ENCODE peak calls at places on chromosomes 16 and 17, in four cellular contexts. Q is effector memory CD4-positive, alpha-beta T cell; X is HT-29; O is T1000. C is an unnamed sample.
A peak's percentile ranks its signal among the peaks of the same experiment; 100 is the strongest.

GRCh38 chr16:11328172-11329079 is 16.8 kb upstream of the RMI2 start:
- DNase-seq in O (peak; percentile 87), Q (peak; percentile 7), X (peak; percentile 28), C (peak; percentile 78)

GRCh38 chr17:1998426-1998784 is 26.7 kb downstream of the RTN4RL1 start:
- DNase-seq in Q (no peak), O (no peak), X (no peak), C (no peak)

GRCh38 chr16:15567823-15568222 is 75.1 kb downstream of the MARF1 start:
- DNase-seq in O (no peak), Q (no peak), X (no peak), C (no peak)

GRCh38 chr17:12422632-12423031 is 243.1 kb upstream of the MYOCD start:
- DNase-seq in X (no peak), Q (no peak), O (no peak), C (no peak)

GRCh38 chr17:77516902-77517301 is 376.1 kb downstream of the SEC14L1 start:
- DNase-seq in Q (peak; percentile 12), X (no peak), O (peak; percentile 76), C (no peak)

GRCh38 chr17:77881545-77881944 is 77.0 kb upstream of the TNRC6C start:
- DNase-seq in O (no peak), X (no peak), Q (peak; percentile 72), C (peak; percentile 89)

GRCh38 chr16:20306401-20306800 is 20.9 kb downstream of the GP2 start:
- DNase-seq in O (no peak), X (no peak), Q (no peak), C (no peak)

GRCh38 chr16:24539295-24539849 is at the start of gene RBBP6:
- DNase-seq in Q (peak; percentile 87), X (peak; percentile 96), O (peak; percentile 90), C (peak; percentile 62)

GRCh38 chr16:88297178-88297720 is 85.5 kb upstream of the ZNF469 start:
- DNase-seq in Q (no peak), X (no peak), O (no peak), C (no peak)

GRCh38 chr17:73595068-73595865 is 49.0 kb downstream of the SDK2 start:
- DNase-seq in X (no peak), Q (no peak), O (no peak), C (no peak)

GRCh38 chr17:18143044-18143936 is 34.7 kb downstream of the MYO15A start:
- DNase-seq in X (no peak), O (no peak), Q (no peak), C (no peak)

GRCh38 chr16:57757883-57758282 is 22.3 kb downstream of the KATNB1 start:
- DNase-seq in X (no peak), O (no peak), Q (no peak), C (no peak)

GRCh38 chr16:88429387-88430184 is 23.5 kb upstream of the ZFPM1 start:
- DNase-seq in Q (no peak), O (no peak), X (no peak), C (no peak)

GRCh38 chr16:79210629-79211028 is 389.9 kb downstream of the MAF start:
- DNase-seq in O (no peak), Q (no peak), X (no peak), C (no peak)

GRCh38 chr17:43599835-43600234 is 53.7 kb upstream of the ETV4 start:
- DNase-seq in Q (no peak), X (no peak), O (peak; percentile 47), C (no peak)

GRCh38 chr16:88131256-88131655 is 180.0 kb downstream of the BANP start:
- DNase-seq in O (no peak), Q (no peak), X (no peak), C (no peak)

GRCh38 chr16:11306997-11307638 is 26.0 kb upstream of the PRM1 start:
- DNase-seq in Q (no peak), O (no peak), X (no peak), C (no peak)

GRCh38 chr17:43608313-43608712 is 53.4 kb downstream of the MEOX1 start:
- DNase-seq in Q (no peak), X (no peak), O (peak; percentile 55), C (no peak)

GRCh38 chr16:66741131-66741900 is 10.1 kb downstream of the DYNC1LI2 start:
- DNase-seq in X (peak; percentile 51), O (peak; percentile 60), Q (no peak), C (no peak)

GRCh38 chr17:63275318-63275967 is 170.7 kb downstream of the CYB561 start:
- DNase-seq in O (peak; percentile 64), Q (no peak), X (peak; percentile 78), C (no peak)